ENCODE peak calls at places on chromosomes 6 and 20, in nine cellular contexts. One of them, this sample, is unnamed.

GRCh38 chr20:53425930-53426329 is 167.7 kb downstream of the ZNF217 start:
- DNase-seq in Calu3: no peak
- DNase-seq in progenitor cell of endocrine pancreas: no peak
- DNase-seq in SJSA1: no peak
- DNase-seq in mesenchymal stem cell: no peak
- DNase-seq in cardiac fibroblast: no peak
- DNase-seq in iris pigment epithelial cell: no peak
- DNase-seq in cardiac muscle cell: no peak
- DNase-seq in stimulated activated CD4-positive, alpha-beta T cell treated with anti-CD3 and anti-CD28 coated beads, Interleukin-4, amount 100 ng/mL, for 24 hours: no peak
- DNase-seq in this sample: no peak

GRCh38 chr20:62069741-62070216 is 4.1 kb upstream of the TAF4 start:
- DNase-seq in SJSA1: no peak
- DNase-seq in cardiac muscle cell: no peak
- DNase-seq in mesenchymal stem cell: peak; percentile 38
- DNase-seq in iris pigment epithelial cell: peak; percentile 85
- DNase-seq in Calu3: no peak
- DNase-seq in stimulated activated CD4-positive, alpha-beta T cell treated with anti-CD3 and anti-CD28 coated beads, Interleukin-4, amount 100 ng/mL, for 24 hours: no peak
- DNase-seq in cardiac fibroblast: peak; percentile 27
- DNase-seq in progenitor cell of endocrine pancreas: no peak
- DNase-seq in this sample: no peak

GRCh38 chr6:157531169-157531985 is 150.4 kb downstream of the ZDHHC14 start:
- DNase-seq in stimulated activated CD4-positive, alpha-beta T cell treated with anti-CD3 and anti-CD28 coated beads, Interleukin-4, amount 100 ng/mL, for 24 hours: no peak
- DNase-seq in cardiac muscle cell: no peak
- DNase-seq in mesenchymal stem cell: no peak
- DNase-seq in iris pigment epithelial cell: no peak
- DNase-seq in cardiac fibroblast: no peak
- DNase-seq in Calu3: peak; percentile 73
- DNase-seq in progenitor cell of endocrine pancreas: peak; percentile 18
- DNase-seq in SJSA1: no peak
- DNase-seq in this sample: no peak

GRCh38 chr20:58433759-58434158 is 44.7 kb downstream of the VAPB start:
- DNase-seq in stimulated activated CD4-positive, alpha-beta T cell treated with anti-CD3 and anti-CD28 coated beads, Interleukin-4, amount 100 ng/mL, for 24 hours: no peak
- DNase-seq in mesenchymal stem cell: peak; percentile 83
- DNase-seq in iris pigment epithelial cell: peak; percentile 85
- DNase-seq in SJSA1: peak; percentile 57
- DNase-seq in cardiac muscle cell: no peak
- DNase-seq in progenitor cell of endocrine pancreas: no peak
- DNase-seq in Calu3: no peak
- DNase-seq in cardiac fibroblast: peak; percentile 74
- DNase-seq in this sample: no peak

GRCh38 chr6:56767892-56768531 is 125.3 kb upstream of the DST start:
- DNase-seq in cardiac muscle cell: no peak
- DNase-seq in Calu3: no peak
- DNase-seq in cardiac fibroblast: peak; percentile 26
- DNase-seq in mesenchymal stem cell: no peak
- DNase-seq in stimulated activated CD4-positive, alpha-beta T cell treated with anti-CD3 and anti-CD28 coated beads, Interleukin-4, amount 100 ng/mL, for 24 hours: no peak
- DNase-seq in progenitor cell of endocrine pancreas: no peak
- DNase-seq in iris pigment epithelial cell: no peak
- DNase-seq in SJSA1: no peak
- DNase-seq in this sample: no peak

GRCh38 chr6:132190815-132191175 is 210.5 kb downstream of the MOXD1 start:
- DNase-seq in SJSA1: no peak
- DNase-seq in progenitor cell of endocrine pancreas: no peak
- DNase-seq in mesenchymal stem cell: peak; percentile 61
- DNase-seq in stimulated activated CD4-positive, alpha-beta T cell treated with anti-CD3 and anti-CD28 coated beads, Interleukin-4, amount 100 ng/mL, for 24 hours: no peak
- DNase-seq in cardiac fibroblast: peak; percentile 82
- DNase-seq in iris pigment epithelial cell: peak; percentile 88
- DNase-seq in cardiac muscle cell: no peak
- DNase-seq in Calu3: no peak
- DNase-seq in this sample: no peak

GRCh38 chr20:17571967-17572638 is 2.2 kb downstream of the DSTN start:
- DNase-seq in cardiac muscle cell: no peak
- DNase-seq in cardiac fibroblast: no peak
- DNase-seq in Calu3: no peak
- DNase-seq in stimulated activated CD4-positive, alpha-beta T cell treated with anti-CD3 and anti-CD28 coated beads, Interleukin-4, amount 100 ng/mL, for 24 hours: no peak
- DNase-seq in iris pigment epithelial cell: no peak
- DNase-seq in mesenchymal stem cell: no peak
- DNase-seq in progenitor cell of endocrine pancreas: no peak
- DNase-seq in SJSA1: no peak
- DNase-seq in this sample: no peak

GRCh38 chr6:77633993-77634392 is 18.8 kb upstream of the MEI4 start:
- DNase-seq in iris pigment epithelial cell: peak; percentile 84
- DNase-seq in progenitor cell of endocrine pancreas: no peak
- DNase-seq in stimulated activated CD4-positive, alpha-beta T cell treated with anti-CD3 and anti-CD28 coated beads, Interleukin-4, amount 100 ng/mL, for 24 hours: no peak
- DNase-seq in SJSA1: no peak
- DNase-seq in cardiac fibroblast: no peak
- DNase-seq in Calu3: no peak
- DNase-seq in cardiac muscle cell: no peak
- DNase-seq in mesenchymal stem cell: peak; percentile 5
- DNase-seq in this sample: no peak

GRCh38 chr20:24163501-24163900 is 174.9 kb upstream of the GGTLC1 start:
- DNase-seq in cardiac muscle cell: no peak
- DNase-seq in Calu3: no peak
- DNase-seq in mesenchymal stem cell: no peak
- DNase-seq in SJSA1: no peak
- DNase-seq in stimulated activated CD4-positive, alpha-beta T cell treated with anti-CD3 and anti-CD28 coated beads, Interleukin-4, amount 100 ng/mL, for 24 hours: no peak
- DNase-seq in cardiac fibroblast: no peak
- DNase-seq in progenitor cell of endocrine pancreas: no peak
- DNase-seq in iris pigment epithelial cell: peak; percentile 3
- DNase-seq in this sample: no peak

GRCh38 chr6:34673079-34673478 is 23.5 kb downstream of the ILRUN start:
- DNase-seq in cardiac muscle cell: no peak
- DNase-seq in Calu3: no peak
- DNase-seq in SJSA1: no peak
- DNase-seq in stimulated activated CD4-positive, alpha-beta T cell treated with anti-CD3 and anti-CD28 coated beads, Interleukin-4, amount 100 ng/mL, for 24 hours: no peak
- DNase-seq in iris pigment epithelial cell: no peak
- DNase-seq in mesenchymal stem cell: no peak
- DNase-seq in progenitor cell of endocrine pancreas: no peak
- DNase-seq in cardiac fibroblast: no peak
- DNase-seq in this sample: no peak

GRCh38 chr20:62193079-62194025 is 10.5 kb downstream of the MTG2 start:
- DNase-seq in SJSA1: no peak
- DNase-seq in mesenchymal stem cell: no peak
- DNase-seq in cardiac muscle cell: no peak
- DNase-seq in Calu3: no peak
- DNase-seq in progenitor cell of endocrine pancreas: no peak
- DNase-seq in stimulated activated CD4-positive, alpha-beta T cell treated with anti-CD3 and anti-CD28 coated beads, Interleukin-4, amount 100 ng/mL, for 24 hours: no peak
- DNase-seq in cardiac fibroblast: no peak
- DNase-seq in iris pigment epithelial cell: no peak
- DNase-seq in this sample: no peak

GRCh38 chr6:150380256-150380655 is 11.4 kb downstream of the IYD start:
- DNase-seq in mesenchymal stem cell: no peak
- DNase-seq in cardiac fibroblast: no peak
- DNase-seq in stimulated activated CD4-positive, alpha-beta T cell treated with anti-CD3 and anti-CD28 coated beads, Interleukin-4, amount 100 ng/mL, for 24 hours: no peak
- DNase-seq in cardiac muscle cell: no peak
- DNase-seq in iris pigment epithelial cell: no peak
- DNase-seq in SJSA1: no peak
- DNase-seq in Calu3: no peak
- DNase-seq in progenitor cell of endocrine pancreas: no peak
- DNase-seq in this sample: no peak

GRCh38 chr6:163446529-163446928 is 32.0 kb downstream of the QKI start:
- DNase-seq in Calu3: no peak
- DNase-seq in progenitor cell of endocrine pancreas: no peak
- DNase-seq in cardiac fibroblast: no peak
- DNase-seq in mesenchymal stem cell: no peak
- DNase-seq in cardiac muscle cell: no peak
- DNase-seq in SJSA1: no peak
- DNase-seq in stimulated activated CD4-positive, alpha-beta T cell treated with anti-CD3 and anti-CD28 coated beads, Interleukin-4, amount 100 ng/mL, for 24 hours: no peak
- DNase-seq in iris pigment epithelial cell: no peak
- DNase-seq in this sample: no peak

GRCh38 chr20:11919046-11919445 is 1.4 kb downstream of the BTBD3 start:
- DNase-seq in progenitor cell of endocrine pancreas: no peak
- DNase-seq in mesenchymal stem cell: no peak
- DNase-seq in iris pigment epithelial cell: no peak
- DNase-seq in SJSA1: no peak
- DNase-seq in stimulated activated CD4-positive, alpha-beta T cell treated with anti-CD3 and anti-CD28 coated beads, Interleukin-4, amount 100 ng/mL, for 24 hours: no peak
- DNase-seq in cardiac muscle cell: no peak
- DNase-seq in cardiac fibroblast: peak; percentile 51
- DNase-seq in Calu3: no peak
- DNase-seq in this sample: no peak

GRCh38 chr6:75368151-75368779 is 83.7 kb upstream of the TMEM30A start:
- DNase-seq in cardiac fibroblast: peak; percentile 36
- DNase-seq in SJSA1: no peak
- DNase-seq in stimulated activated CD4-positive, alpha-beta T cell treated with anti-CD3 and anti-CD28 coated beads, Interleukin-4, amount 100 ng/mL, for 24 hours: no peak
- DNase-seq in iris pigment epithelial cell: no peak
- DNase-seq in mesenchymal stem cell: peak; percentile 47
- DNase-seq in Calu3: peak; percentile 77
- DNase-seq in progenitor cell of endocrine pancreas: peak; percentile 34
- DNase-seq in cardiac muscle cell: peak; percentile 72
- DNase-seq in this sample: no peak

GRCh38 chr6:86535141-86535540 is 402.2 kb upstream of the HTR1E start:
- DNase-seq in cardiac muscle cell: peak; percentile 56
- DNase-seq in progenitor cell of endocrine pancreas: no peak
- DNase-seq in stimulated activated CD4-positive, alpha-beta T cell treated with anti-CD3 and anti-CD28 coated beads, Interleukin-4, amount 100 ng/mL, for 24 hours: no peak
- DNase-seq in Calu3: no peak
- DNase-seq in cardiac fibroblast: no peak
- DNase-seq in iris pigment epithelial cell: no peak
- DNase-seq in SJSA1: no peak
- DNase-seq in mesenchymal stem cell: no peak
- DNase-seq in this sample: no peak

GRCh38 chr6:32189082-32189741 is 790 bp downstream of the PBX2 start:
- DNase-seq in SJSA1: no peak
- DNase-seq in mesenchymal stem cell: peak; percentile 14
- DNase-seq in progenitor cell of endocrine pancreas: no peak
- DNase-seq in Calu3: no peak
- DNase-seq in stimulated activated CD4-positive, alpha-beta T cell treated with anti-CD3 and anti-CD28 coated beads, Interleukin-4, amount 100 ng/mL, for 24 hours: no peak
- DNase-seq in cardiac muscle cell: no peak
- DNase-seq in iris pigment epithelial cell: no peak
- DNase-seq in cardiac fibroblast: no peak
- DNase-seq in this sample: peak; percentile 61

GRCh38 chr20:40848530-40848929 is 159.5 kb upstream of the MAFB start:
- DNase-seq in progenitor cell of endocrine pancreas: no peak
- DNase-seq in stimulated activated CD4-positive, alpha-beta T cell treated with anti-CD3 and anti-CD28 coated beads, Interleukin-4, amount 100 ng/mL, for 24 hours: no peak
- DNase-seq in Calu3: no peak
- DNase-seq in mesenchymal stem cell: no peak
- DNase-seq in SJSA1: no peak
- DNase-seq in cardiac muscle cell: no peak
- DNase-seq in cardiac fibroblast: no peak
- DNase-seq in iris pigment epithelial cell: no peak
- DNase-seq in this sample: no peak

GRCh38 chr20:44070139-44070900 is 116.7 kb downstream of the JPH2 start:
- DNase-seq in cardiac fibroblast: no peak
- DNase-seq in Calu3: no peak
- DNase-seq in mesenchymal stem cell: no peak
- DNase-seq in stimulated activated CD4-positive, alpha-beta T cell treated with anti-CD3 and anti-CD28 coated beads, Interleukin-4, amount 100 ng/mL, for 24 hours: peak; percentile 31
- DNase-seq in iris pigment epithelial cell: no peak
- DNase-seq in cardiac muscle cell: no peak
- DNase-seq in progenitor cell of endocrine pancreas: peak; percentile 8
- DNase-seq in SJSA1: no peak
- DNase-seq in this sample: no peak

GRCh38 chr6:41638801-41639555 is 710 bp downstream of the MDFI start:
- DNase-seq in progenitor cell of endocrine pancreas: no peak
- DNase-seq in Calu3: no peak
- DNase-seq in cardiac muscle cell: peak; percentile 62
- DNase-seq in cardiac fibroblast: peak; percentile 61
- DNase-seq in SJSA1: no peak
- DNase-seq in mesenchymal stem cell: peak; percentile 87
- DNase-seq in iris pigment epithelial cell: peak; percentile 69
- DNase-seq in stimulated activated CD4-positive, alpha-beta T cell treated with anti-CD3 and anti-CD28 coated beads, Interleukin-4, amount 100 ng/mL, for 24 hours: no peak
- DNase-seq in this sample: no peak

GRCh38 chr6:166562726-166563125 is 23.8 kb downstream of the RAMACL start:
- DNase-seq in stimulated activated CD4-positive, alpha-beta T cell treated with anti-CD3 and anti-CD28 coated beads, Interleukin-4, amount 100 ng/mL, for 24 hours: no peak
- DNase-seq in mesenchymal stem cell: no peak
- DNase-seq in progenitor cell of endocrine pancreas: no peak
- DNase-seq in cardiac fibroblast: no peak
- DNase-seq in Calu3: no peak
- DNase-seq in cardiac muscle cell: no peak
- DNase-seq in SJSA1: no peak
- DNase-seq in iris pigment epithelial cell: no peak
- DNase-seq in this sample: no peak

This sample was measured in tibial artery.